ENCODE peak calls at places on chromosome X, in four cellular contexts. One of them, this sample, is unnamed.

GRCh38 chrX:116276191-116276700 is 105.7 kb downstream of the AGTR2 start:
- DNase-seq in HCT116: no peak
- DNase-seq in K562: no peak
- DNase-seq in HepG2: no peak
- DNase-seq in this sample: no peak

GRCh38 chrX:150155396-150156048 is 207.6 kb upstream of the MAMLD1 start:
- DNase-seq in HCT116: no peak
- DNase-seq in K562: no peak
- DNase-seq in HepG2: no peak
- DNase-seq in this sample: no peak

GRCh38 chrX:100409316-100410082 is 574 bp downstream of the PCDH19 start:
- DNase-seq in HCT116: no peak
- DNase-seq in K562: no peak
- DNase-seq in HepG2: no peak
- DNase-seq in this sample: no peak

GRCh38 chrX:68830486-68831404 is 1.9 kb downstream of the EFNB1 start:
- DNase-seq in HCT116: no peak
- DNase-seq in K562: no peak
- DNase-seq in HepG2: no peak
- DNase-seq in this sample: peak

GRCh38 chrX:129559800-129560199 is 19.7 kb downstream of the OCRL start:
- DNase-seq in HCT116: no peak
- DNase-seq in K562: no peak
- DNase-seq in HepG2: no peak
- DNase-seq in this sample: no peak

GRCh38 chrX:31228909-31229308 is 157.1 kb upstream of the FTHL17 start:
- DNase-seq in HCT116: no peak
- DNase-seq in K562: no peak
- DNase-seq in HepG2: no peak
- DNase-seq in this sample: no peak

GRCh38 chrX:19350831-19351447 is 7.2 kb downstream of the PDHA1 start:
- DNase-seq in HCT116: no peak
- DNase-seq in K562: no peak
- DNase-seq in HepG2: no peak
- DNase-seq in this sample: no peak

GRCh38 chrX:2691543-2692220 is 587 bp downstream of the CD99 start:
- DNase-seq in HCT116: no peak
- DNase-seq in K562: peak
- DNase-seq in HepG2: no peak
- DNase-seq in this sample: no peak

GRCh38 chrX:129650821-129651510 is 3.8 kb downstream of the APLN start:
- DNase-seq in HCT116: no peak
- DNase-seq in K562: no peak
- DNase-seq in HepG2: no peak
- DNase-seq in this sample: no peak

GRCh38 chrX:63750846-63751245 is 34.2 kb downstream of the ARHGEF9 start:
- DNase-seq in HCT116: no peak
- DNase-seq in K562: no peak
- DNase-seq in HepG2: no peak
- DNase-seq in this sample: no peak

GRCh38 chrX:138769918-138770317 is 58.4 kb upstream of the FGF13 start:
- DNase-seq in HCT116: no peak
- DNase-seq in K562: no peak
- DNase-seq in HepG2: no peak
- DNase-seq in this sample: no peak

GRCh38 chrX:1430451-1430850 is 22.3 kb downstream of the ASMTL start:
- DNase-seq in HCT116: no peak
- DNase-seq in K562: no peak
- DNase-seq in HepG2: no peak
- DNase-seq in this sample: no peak

GRCh38 chrX:10450229-10450958 is 170.0 kb downstream of the MID1 start:
- DNase-seq in HCT116: no peak
- DNase-seq in K562: no peak
- DNase-seq in HepG2: no peak
- DNase-seq in this sample: no peak

GRCh38 chrX:42384956-42385355 is 393.0 kb downstream of the PPP1R2C start:
- DNase-seq in HCT116: no peak
- DNase-seq in K562: no peak
- DNase-seq in HepG2: no peak
- DNase-seq in this sample: no peak

GRCh38 chrX:138128025-138128671 is 562.2 kb downstream of the ZIC3 start:
- DNase-seq in HCT116: peak
- DNase-seq in K562: peak
- DNase-seq in HepG2: peak
- DNase-seq in this sample: peak

GRCh38 chrX:15418707-15419181 is 34.5 kb upstream of the VEGFD start:
- DNase-seq in HCT116: no peak
- DNase-seq in K562: no peak
- DNase-seq in HepG2: no peak
- DNase-seq in this sample: no peak

GRCh38 chrX:139890991-139891700 is 41.7 kb downstream of the ATP11C start:
- DNase-seq in HCT116: no peak
- DNase-seq in K562: peak
- DNase-seq in HepG2: no peak
- DNase-seq in this sample: no peak

GRCh38 chrX:152177052-152177451 is 38.7 kb upstream of the MAGEA10 start:
- DNase-seq in HCT116: no peak
- DNase-seq in K562: peak
- DNase-seq in HepG2: no peak
- DNase-seq in this sample: no peak

GRCh38 chrX:18883234-18883960 is 100.5 kb downstream of the PHKA2 start:
- DNase-seq in HCT116: no peak
- DNase-seq in K562: no peak
- DNase-seq in HepG2: peak
- DNase-seq in this sample: no peak

GRCh38 chrX:57406149-57406548 is 119.6 kb downstream of the FAAH2 start:
- DNase-seq in HCT116: no peak
- DNase-seq in K562: no peak
- DNase-seq in HepG2: no peak
- DNase-seq in this sample: no peak

GRCh38 chrX:18698762-18699650 is 8.4 kb upstream of the PPEF1 start:
- DNase-seq in HCT116: no peak
- DNase-seq in K562: no peak
- DNase-seq in HepG2: no peak
- DNase-seq in this sample: no peak

GRCh38 chrX:65451663-65452062 is 82.9 kb downstream of the LAS1L start:
- DNase-seq in HCT116: peak
- DNase-seq in K562: peak
- DNase-seq in HepG2: peak
- DNase-seq in this sample: no peak

GRCh38 chrX:31461266-31461665 is 389.4 kb upstream of the FTHL17 start:
- DNase-seq in HCT116: no peak
- DNase-seq in K562: no peak
- DNase-seq in HepG2: no peak
- DNase-seq in this sample: no peak

GRCh38 chrX:51336584-51336983 is 4.0 kb downstream of the NUDT10 start:
- DNase-seq in HCT116: peak
- DNase-seq in K562: peak
- DNase-seq in HepG2: peak
- DNase-seq in this sample: no peak

GRCh38 chrX:106950381-106950780 is 30.2 kb downstream of the CLDN2 start:
- DNase-seq in HCT116: no peak
- DNase-seq in K562: no peak
- DNase-seq in HepG2: no peak
- DNase-seq in this sample: no peak

GRCh38 chrX:155027509-155028066 is 944 bp downstream of the FUNDC2 start:
- DNase-seq in HCT116: peak
- DNase-seq in K562: no peak
- DNase-seq in HepG2: peak
- DNase-seq in this sample: no peak

GRCh38 chrX:97284531-97284930 is 400.8 kb downstream of the RPA4 start:
- DNase-seq in HCT116: no peak
- DNase-seq in K562: no peak
- DNase-seq in HepG2: no peak
- DNase-seq in this sample: no peak

GRCh38 chrX:27966955-27967354 is 14.3 kb downstream of the DCAF8L1 start:
- DNase-seq in HCT116: no peak
- DNase-seq in K562: no peak
- DNase-seq in HepG2: no peak
- DNase-seq in this sample: no peak

GRCh38 chrX:100695991-100696390 is 35.9 kb downstream of the SYTL4 start:
- DNase-seq in HCT116: no peak
- DNase-seq in K562: no peak
- DNase-seq in HepG2: peak
- DNase-seq in this sample: no peak

GRCh38 chrX:107827852-107828251 is 2.2 kb downstream of the MID2 start:
- DNase-seq in HCT116: no peak
- DNase-seq in K562: no peak
- DNase-seq in HepG2: no peak
- DNase-seq in this sample: no peak

GRCh38 chrX:1093112-1093511 is 119.3 kb downstream of the CRLF2 start:
- DNase-seq in HCT116: no peak
- DNase-seq in K562: no peak
- DNase-seq in HepG2: no peak
- DNase-seq in this sample: no peak

GRCh38 chrX:45781901-45782553 is 581.4 kb upstream of the DIPK2B start:
- DNase-seq in HCT116: no peak
- DNase-seq in K562: no peak
- DNase-seq in HepG2: peak
- DNase-seq in this sample: no peak

GRCh38 chrX:132958086-132958703 is at the start of gene HS6ST2:
- DNase-seq in HCT116: peak
- DNase-seq in K562: no peak
- DNase-seq in HepG2: no peak
- DNase-seq in this sample: peak

GRCh38 chrX:32778965-32779364 is 432.4 kb downstream of the DMD start:
- DNase-seq in HCT116: no peak
- DNase-seq in K562: no peak
- DNase-seq in HepG2: no peak
- DNase-seq in this sample: no peak

GRCh38 chrX:41118156-41118555 is 32.9 kb downstream of the USP9X start:
- DNase-seq in HCT116: no peak
- DNase-seq in K562: no peak
- DNase-seq in HepG2: no peak
- DNase-seq in this sample: no peak

GRCh38 chrX:15471016-15471415 is 22.1 kb downstream of the PIR start:
- DNase-seq in HCT116: peak
- DNase-seq in K562: peak
- DNase-seq in HepG2: peak
- DNase-seq in this sample: peak

DNA sequence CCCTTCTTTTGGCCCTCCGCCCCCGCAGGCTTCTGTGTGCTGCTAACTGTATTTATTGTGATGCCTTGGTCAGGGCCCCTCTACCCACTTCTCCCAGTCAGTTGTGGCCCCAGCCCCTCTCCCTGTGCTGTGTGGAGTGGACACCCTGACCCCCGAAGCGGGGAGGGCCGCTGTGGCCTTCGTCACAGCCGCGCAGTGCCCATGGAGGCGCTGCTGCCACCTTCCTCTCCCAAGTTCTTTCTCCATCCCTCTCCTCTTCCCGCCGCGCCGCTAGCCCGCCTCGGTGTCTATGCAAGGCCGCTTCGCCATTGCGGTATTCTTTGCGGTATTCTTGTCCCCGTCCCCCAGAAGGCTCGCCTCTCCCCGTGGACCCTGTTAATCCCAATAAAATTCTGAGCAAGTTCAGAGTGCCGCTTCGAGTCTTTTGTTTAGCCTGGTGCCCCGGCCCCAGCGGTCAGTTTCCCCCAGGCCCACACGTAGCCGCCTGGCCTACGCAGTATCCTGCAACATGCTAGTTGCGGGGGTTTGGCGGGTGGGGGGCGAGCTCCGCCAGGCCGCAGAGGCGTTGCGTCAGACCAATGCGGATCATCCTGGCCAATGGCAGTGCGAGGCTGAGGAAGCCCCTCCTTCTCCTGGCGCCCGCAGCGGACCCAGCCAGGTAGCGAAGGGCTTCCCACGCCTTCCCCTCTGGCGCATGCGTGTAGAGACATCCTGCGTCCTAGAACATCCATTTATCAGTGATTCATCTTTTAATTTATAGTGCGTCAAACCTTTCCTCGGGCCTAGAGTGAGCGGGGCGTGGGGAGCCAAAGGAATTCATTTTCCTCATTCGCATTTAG is 5.6 kb upstream of the KANTR start:
- DNase-seq in HCT116: no peak
- DNase-seq in K562: no peak
- DNase-seq in HepG2: no peak
- DNase-seq in this sample: peak
- TF ChIP-seq FOSL1 in HCT116: no peak
- TF ChIP-seq FOSL1 in K562: no peak
- TF ChIP-seq FOSL1 in HepG2: no peak
- TF ChIP-seq FOSL1 in this sample: no peak

DNA sequence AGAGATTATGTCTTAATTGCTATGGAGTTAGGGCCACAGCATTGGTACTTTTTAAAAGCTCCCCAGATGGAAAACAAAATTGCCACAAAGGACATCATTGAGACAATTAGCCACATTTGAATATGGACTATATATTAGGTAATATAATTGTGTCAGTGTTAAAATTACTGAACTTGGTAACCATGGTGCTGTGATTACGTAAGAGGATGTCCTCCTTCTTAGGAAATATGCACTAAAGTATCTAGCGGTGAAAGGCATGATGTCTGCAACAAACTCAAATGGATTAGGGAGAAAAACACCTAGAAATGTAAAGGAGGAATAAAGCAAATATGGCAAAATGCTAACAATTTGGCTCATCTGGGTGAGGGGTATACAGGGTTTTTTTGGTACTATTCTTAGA is 89.9 kb upstream of the PAK3 start:
- DNase-seq in HCT116: no peak
- DNase-seq in K562: no peak
- DNase-seq in HepG2: no peak
- DNase-seq in this sample: no peak
- TF ChIP-seq FOSL1 in HCT116: no peak
- TF ChIP-seq FOSL1 in K562: no peak
- TF ChIP-seq FOSL1 in HepG2: no peak
- TF ChIP-seq FOSL1 in this sample: no peak

GRCh38 chrX:23478056-23478455 is 143.4 kb downstream of the PTCHD1 start:
- DNase-seq in HCT116: no peak
- DNase-seq in K562: no peak
- DNase-seq in HepG2: no peak
- DNase-seq in this sample: no peak
- TF ChIP-seq FOSL1 in HCT116: no peak
- TF ChIP-seq FOSL1 in K562: no peak
- TF ChIP-seq FOSL1 in HepG2: no peak
- TF ChIP-seq FOSL1 in this sample: no peak

GRCh38 chrX:146449243-146449642 is 360.3 kb upstream of the CXorf51B start:
- DNase-seq in HCT116: no peak
- DNase-seq in K562: no peak
- DNase-seq in HepG2: no peak
- DNase-seq in this sample: no peak

GRCh38 chrX:146454363-146454762 is 355.2 kb upstream of the CXorf51B start:
- DNase-seq in HCT116: no peak
- DNase-seq in K562: no peak
- DNase-seq in HepG2: no peak
- DNase-seq in this sample: no peak

DNA sequence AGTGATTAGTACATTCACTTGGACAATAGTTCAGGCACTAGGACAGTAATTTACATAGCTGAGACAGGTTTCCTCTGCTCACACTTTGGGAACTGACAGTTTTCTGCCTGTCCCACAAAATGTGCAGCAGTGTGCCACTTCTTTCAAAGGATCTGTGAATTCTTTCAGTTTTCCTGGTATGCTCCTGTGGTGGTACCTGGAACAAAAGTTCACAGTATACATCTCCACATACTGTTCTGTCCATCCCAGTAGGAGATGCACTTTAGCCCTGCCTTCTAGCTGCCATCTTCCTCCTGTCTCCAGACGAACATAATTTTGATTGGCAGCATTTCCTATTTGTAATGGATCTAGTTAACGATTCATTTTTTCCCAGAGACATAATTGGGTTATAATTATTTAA is 360.8 kb upstream of the CXorf51B start:
- DNase-seq in HCT116: no peak
- DNase-seq in K562: no peak
- DNase-seq in HepG2: no peak
- DNase-seq in this sample: no peak
- TF ChIP-seq FOSL1 in HCT116: no peak
- TF ChIP-seq FOSL1 in K562: no peak
- TF ChIP-seq FOSL1 in HepG2: no peak
- TF ChIP-seq FOSL1 in this sample: no peak